ENCODE peak calls at places on chromosomes 6 and 20, in four cellular contexts. Q, D, J and S are unnamed samples.
A peak's percentile ranks its signal among the peaks of the same experiment; 100 is the strongest.

GRCh38 chr6:50818673-50819072 is at the start of gene TFAP2B:
- DNase-seq in J (no peak), D (no peak), Q (no peak), S (no peak)

GRCh38 chr6:156021746-156022396 is 566.2 kb upstream of the NOX3 start:
- DNase-seq in D (no peak), Q (peak; percentile 74), J (peak; percentile 81), S (no peak)

GRCh38 chr20:61535956-61536355 is 283.9 kb downstream of the CDH4 start:
- DNase-seq in D (no peak), J (no peak), Q (no peak), S (no peak)

GRCh38 chr6:11179978-11180303 is 52.5 kb downstream of the NEDD9 start:
- DNase-seq in D (no peak), Q (no peak), J (no peak), S (no peak)

GRCh38 chr20:1338096-1338495 is 9.2 kb upstream of the SDCBP2 start:
- DNase-seq in J (no peak), D (no peak), Q (no peak), S (no peak)

GRCh38 chr20:11274137-11274536 is 600.3 kb upstream of the JAG1 start:
- DNase-seq in D (peak; percentile 24), Q (peak; percentile 81), J (peak; percentile 65), S (no peak)

GRCh38 chr6:34005845-34006644 is 139.8 kb downstream of the GRM4 start:
- DNase-seq in D (no peak), Q (no peak), J (no peak), S (peak; percentile 34)

GRCh38 chr20:4681971-4682370 is 39.7 kb upstream of the PRND start:
- DNase-seq in D (no peak), Q (peak; percentile 64), J (peak; percentile 50), S (no peak)

GRCh38 chr6:36660771-36661471 is 17.6 kb upstream of the CDKN1A start:
- DNase-seq in D (no peak), Q (no peak), J (no peak), S (peak; percentile 25)

GRCh38 chr6:90458353-90459224 is 128.3 kb downstream of the MAP3K7 start:
- DNase-seq in Q (peak; percentile 31), J (no peak), D (no peak), S (no peak)

GRCh38 chr20:38126146-38126912 is 38.7 kb downstream of the TGM2 start:
- DNase-seq in Q (peak; percentile 30), D (no peak), J (no peak), S (peak; percentile 72)

GRCh38 chr6:22036267-22036666 is 260.6 kb downstream of the PRL start:
- DNase-seq in D (no peak), J (no peak), Q (peak; percentile 33), S (no peak)

GRCh38 chr6:32940656-32941411 is at the start of gene HLA-DMB:
- DNase-seq in D (peak; percentile 47), J (peak; percentile 72), Q (peak; percentile 77), S (no peak)

GRCh38 chr20:58246346-58246745 is 17.9 kb upstream of the ANKRD60 start:
- DNase-seq in J (no peak), Q (peak; percentile 57), D (peak; percentile 35), S (no peak)

GRCh38 chr20:51014797-51015722 is 7.8 kb downstream of the KCNG1 start:
- DNase-seq in J (peak; percentile 55), D (peak; percentile 85), Q (peak; percentile 75), S (no peak)

GRCh38 chr20:58127731-58128130 is 100.7 kb downstream of the ANKRD60 start:
- DNase-seq in Q (peak; percentile 79), D (no peak), J (peak; percentile 25), S (no peak)

GRCh38 chr6:100322886-100323285 is 141.8 kb downstream of the SIM1 start:
- DNase-seq in D (no peak), J (no peak), Q (no peak), S (no peak)

GRCh38 chr6:32953775-32954174 is 878 bp upstream of the HLA-DMA start:
- DNase-seq in J (no peak), Q (no peak), D (no peak), S (no peak)

GRCh38 chr20:13838664-13839063 is 53.8 kb downstream of the NDUFAF5 start:
- DNase-seq in J (no peak), Q (no peak), D (no peak), S (no peak)

GRCh38 chr20:44009679-44009992 is 95.0 kb downstream of the TOX2 start:
- DNase-seq in J (no peak), Q (no peak), D (no peak), S (peak; percentile 43)

GRCh38 chr20:5788385-5788895 is 38.2 kb downstream of the SHLD1 start:
- DNase-seq in J (peak; percentile 79), D (peak; percentile 73), Q (peak; percentile 96), S (no peak)

GRCh38 chr20:8616792-8617191 is 452.1 kb upstream of the PLCB4 start:
- DNase-seq in D (no peak), Q (peak; percentile 68), J (no peak), S (no peak)

GRCh38 chr6:144006731-144007454 is 1.2 kb downstream of the PLAGL1 start:
- DNase-seq in D (peak; percentile 10), Q (peak; percentile 70), J (peak; percentile 46), S (no peak)

GRCh38 chr6:130293800-130294199 is 71.0 kb upstream of the SAMD3 start:
- DNase-seq in J (peak; percentile 73), Q (peak; percentile 64), D (peak; percentile 45), S (no peak)

GRCh38 chr6:112877134-112878100 is 530.3 kb downstream of the RFPL4B start:
- DNase-seq in D (no peak), Q (peak; percentile 94), J (peak; percentile 81), S (no peak)

GRCh38 chr20:2084703-2085102 is 16.9 kb upstream of the STK35 start:
- DNase-seq in Q (peak; percentile 41), D (no peak), J (no peak), S (no peak)

GRCh38 chr20:2051920-2052319 is 49.7 kb upstream of the STK35 start:
- DNase-seq in J (no peak), D (no peak), Q (no peak), S (no peak)

GRCh38 chr6:26187981-26188635 is 100.9 kb downstream of the HFE start:
- DNase-seq in J (peak; percentile 60), D (no peak), Q (peak; percentile 51), S (no peak)

GRCh38 chr6:16336056-16336810 is 97.8 kb downstream of the GMPR start:
- DNase-seq in D (no peak), Q (no peak), J (no peak), S (no peak)

GRCh38 chr6:116969211-116969863 is 92.3 kb downstream of the RFX6 start:
- DNase-seq in Q (peak; percentile 64), D (peak; percentile 27), J (peak; percentile 53), S (no peak)

GRCh38 chr6:19536838-19537237 is 300.3 kb upstream of the ID4 start:
- DNase-seq in J (no peak), Q (no peak), D (no peak), S (no peak)

GRCh38 chr20:57505991-57506390 is 18.9 kb downstream of the CTCFL start:
- DNase-seq in Q (no peak), D (no peak), J (no peak), S (no peak)

GRCh38 chr6:165920896-165921671 is 246.6 kb downstream of the TBXT start:
- DNase-seq in Q (peak; percentile 58), J (no peak), D (no peak), S (no peak)

DNA sequence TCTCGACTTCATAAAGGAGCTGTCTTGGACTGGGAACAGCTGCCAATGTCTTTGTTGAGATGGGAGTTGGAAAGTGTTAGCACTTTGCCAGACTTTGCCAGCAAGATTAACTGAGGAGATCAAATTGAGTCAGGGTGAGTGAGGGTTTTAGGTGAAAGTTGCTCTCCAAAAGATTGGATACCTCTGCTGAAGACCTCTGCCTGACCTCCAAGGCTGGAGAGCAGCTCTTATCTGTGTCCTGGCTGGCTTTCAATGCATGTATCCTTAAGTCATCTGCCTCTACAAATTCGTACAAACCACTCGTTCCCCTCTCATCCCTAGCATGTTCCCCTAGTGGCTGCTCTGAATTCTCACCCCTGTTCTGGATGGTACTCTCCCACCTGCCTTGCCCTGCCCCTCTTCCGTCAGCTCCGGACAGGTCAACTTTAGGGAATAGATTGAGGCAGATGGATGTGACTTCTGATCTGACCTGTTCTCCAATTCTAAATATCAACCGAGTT is at the start of gene EFCAB8:
- DNase-seq in Q (no peak), D (no peak), J (no peak), S (no peak)
- TF ChIP-seq CTCF in Q (no peak), D (no peak), J (peak; percentile 16), S (no peak)

DNA sequence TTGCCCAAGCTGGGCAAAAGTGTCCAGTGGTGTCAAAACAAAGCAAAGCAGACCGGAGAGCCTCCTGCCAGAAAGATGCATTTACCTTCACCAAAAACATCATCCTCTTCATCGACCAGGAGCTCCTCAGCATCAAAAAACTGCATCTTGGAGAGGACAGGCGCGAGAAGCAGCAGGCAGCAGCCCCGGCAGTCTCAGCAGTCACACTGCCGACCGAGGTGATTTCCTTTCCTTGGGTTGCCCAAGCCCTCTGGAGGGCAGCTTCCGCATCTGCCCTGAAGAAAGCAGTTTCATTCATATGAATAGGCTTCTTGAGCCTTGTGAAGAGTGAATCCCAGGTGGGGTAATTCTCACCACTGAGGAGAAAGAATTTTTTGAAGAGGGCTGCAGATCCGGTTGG is at the start of gene RIPOR2:
- DNase-seq in J (no peak), Q (no peak), D (peak; percentile 52), S (no peak)
- TF ChIP-seq CTCF in J (no peak), Q (no peak), D (no peak), S (peak; percentile 33)

GRCh38 chr6:4250645-4251044 is 115.3 kb upstream of the ECI2 start:
- DNase-seq in Q (no peak), J (no peak), D (no peak), S (no peak)

GRCh38 chr6:4258733-4259132 is 123.4 kb upstream of the ECI2 start:
- DNase-seq in D (no peak), J (no peak), Q (no peak), S (no peak)

GRCh38 chr6:4256969-4257368 is 121.6 kb upstream of the ECI2 start:
- DNase-seq in Q (peak; percentile 9), J (peak; percentile 84), D (no peak), S (no peak)

GRCh38 chr6:4259391-4259790 is 124.0 kb upstream of the ECI2 start:
- DNase-seq in D (no peak), Q (no peak), J (no peak), S (no peak)

GRCh38 chr6:4253604-4254211 is 118.3 kb upstream of the ECI2 start:
- DNase-seq in D (no peak), J (peak; percentile 78), Q (peak; percentile 85), S (no peak)
- TF ChIP-seq CTCF in D (no peak), J (peak; percentile 74), Q (peak; percentile 83), S (peak; percentile 84)

DNA sequence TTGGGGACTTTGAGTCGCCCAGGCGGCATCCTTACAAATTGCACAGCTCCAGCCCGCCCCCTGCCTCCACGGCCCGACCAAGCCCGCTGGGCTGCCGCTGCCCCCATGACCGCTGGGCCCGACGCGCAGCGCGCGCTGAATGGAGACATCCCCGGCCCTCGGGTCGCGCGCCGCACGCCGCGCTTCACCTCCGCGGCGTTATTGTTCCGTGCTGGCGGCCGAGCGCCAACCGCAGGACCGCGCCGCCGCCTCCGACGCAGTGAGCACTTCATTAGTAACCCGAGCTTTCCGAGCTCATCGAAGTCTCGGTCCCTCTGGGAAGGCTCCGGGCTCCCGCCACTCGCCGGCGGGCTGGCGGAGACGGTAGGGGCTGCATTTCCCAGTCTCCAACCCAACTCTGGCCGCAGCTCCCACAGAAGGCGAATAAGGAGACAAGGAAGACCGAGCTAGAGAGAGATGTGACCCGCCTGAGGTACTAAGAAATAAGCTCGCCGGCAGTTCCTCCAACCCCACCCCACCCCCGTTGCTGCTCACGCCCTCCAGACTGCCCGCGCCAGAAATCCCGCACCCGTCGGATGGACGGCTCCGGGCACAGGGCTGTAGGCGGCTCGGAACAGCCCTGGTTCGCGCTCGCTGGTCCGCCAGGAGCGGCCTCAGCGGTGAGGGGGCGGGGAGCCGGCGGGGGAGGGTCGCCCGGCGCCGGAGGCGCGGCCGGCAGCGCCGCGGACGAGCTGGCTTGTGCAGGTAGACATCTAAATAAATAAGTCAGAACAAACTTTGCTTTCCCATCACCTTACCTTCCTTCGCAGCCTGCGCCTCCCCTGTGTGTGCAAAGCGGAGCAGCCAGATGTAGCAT is 683 bp downstream of the EPHA7 start:
- DNase-seq in D (peak; percentile 67), Q (peak; percentile 23), J (no peak), S (peak; percentile 90)
- TF ChIP-seq CTCF in D (peak; percentile 14), Q (no peak), J (no peak), S (peak; percentile 62)